ENCODE peak calls at places on chromosomes 7 and 10, in six cellular contexts. M is IMR-90, Y is H1, S is neuronal stem cell, E is H9, I is trophoblast cell. W is an unnamed sample.
A peak's percentile ranks its signal among the peaks of the same experiment; 100 is the strongest.

GRCh38 chr7:92461027-92462003 is 14.0 kb downstream of the GATAD1 start:
- DNase-seq in M (peak; percentile 38), Y (no peak), S (peak; percentile 18), E (peak; percentile 47), I (peak; percentile 27), W (peak; percentile 51)

GRCh38 chr7:47720141-47720906 is 138.4 kb upstream of the TNS3 start:
- DNase-seq in M (peak; percentile 86), Y (no peak), S (no peak), E (no peak), I (peak; percentile 75), W (peak; percentile 29)

GRCh38 chr7:38673795-38674194 is 42.6 kb upstream of the AMPH start:
- DNase-seq in M (peak; percentile 84), Y (no peak), S (no peak), E (no peak), I (peak; percentile 5), W (peak; percentile 64)

GRCh38 chr10:111486346-111486745 is 409.5 kb downstream of the ADRA2A start:
- DNase-seq in M (no peak), Y (no peak), S (no peak), E (no peak), I (no peak), W (no peak)

GRCh38 chr10:63554666-63555065 is 33.5 kb downstream of the REEP3 start:
- DNase-seq in M (peak; percentile 91), Y (no peak), S (no peak), E (no peak), I (no peak), W (peak; percentile 90)

GRCh38 chr7:52925332-52925731 is 110.1 kb upstream of the POM121L12 start:
- DNase-seq in M (no peak), Y (peak; percentile 2), S (no peak), E (peak; percentile 50), I (no peak), W (no peak)

GRCh38 chr10:58818889-58819288 is 306.2 kb downstream of the BICC1 start:
- DNase-seq in M (peak; percentile 79), Y (no peak), S (no peak), E (no peak), I (no peak), W (peak; percentile 74)

GRCh38 chr10:132319853-132320669 is 11.9 kb upstream of the LRRC27 start:
- DNase-seq in M (peak; percentile 92), Y (no peak), S (no peak), E (no peak), I (peak; percentile 53), W (peak; percentile 94)

GRCh38 chr7:17939670-17940301 is 508 bp downstream of the SNX13 start:
- DNase-seq in M (peak; percentile 23), Y (no peak), S (peak; percentile 26), E (peak; percentile 55), I (peak; percentile 15), W (peak; percentile 70)

GRCh38 chr7:73941836-73942551 is 81.0 kb downstream of the TMEM270 start:
- DNase-seq in M (peak; percentile 18), Y (no peak), S (no peak), E (no peak), I (no peak), W (no peak)

GRCh38 chr10:93267521-93267920 is 193.8 kb downstream of the CYP26A1 start:
- DNase-seq in M (no peak), Y (no peak), S (no peak), E (no peak), I (no peak), W (no peak)

GRCh38 chr10:652226-652625 is 37.2 kb downstream of the DIP2C start:
- DNase-seq in M (no peak), Y (no peak), S (no peak), E (peak; percentile 31), I (no peak), W (no peak)

GRCh38 chr7:104841798-104842197 is 172.2 kb upstream of the KMT2E start:
- DNase-seq in M (no peak), Y (no peak), S (no peak), E (no peak), I (no peak), W (no peak)

GRCh38 chr10:103231047-103231551 is 14.6 kb upstream of the RPEL1 start:
- DNase-seq in M (peak; percentile 97), Y (peak; percentile 85), S (peak; percentile 77), E (peak; percentile 75), I (peak; percentile 87), W (peak; percentile 91)

GRCh38 chr10:121096617-121097431 is 245.7 kb downstream of the WDR11 start:
- DNase-seq in M (no peak), Y (no peak), S (no peak), E (no peak), I (peak; percentile 99), W (peak; percentile 96)

GRCh38 chr10:6737080-6737641 is 157.1 kb upstream of the PRKCQ start:
- DNase-seq in M (peak; percentile 62), Y (peak; percentile 29), S (no peak), E (peak; percentile 68), I (no peak), W (no peak)

GRCh38 chr7:17013204-17013603 is 131.4 kb upstream of the AGR3 start:
- DNase-seq in M (peak; percentile 35), Y (no peak), S (no peak), E (no peak), I (no peak), W (no peak)

GRCh38 chr10:507908-508444 is 181.5 kb downstream of the DIP2C start:
- DNase-seq in M (no peak), Y (no peak), S (no peak), E (no peak), I (no peak), W (no peak)

GRCh38 chr7:138000081-138000701 is 1.7 kb downstream of the CREB3L2 start:
- DNase-seq in M (peak; percentile 98), Y (no peak), S (peak; percentile 78), E (peak; percentile 46), I (peak; percentile 82), W (peak; percentile 97)

GRCh38 chr7:151844080-151844827 is 32.7 kb downstream of the PRKAG2 start:
- DNase-seq in M (peak; percentile 77), Y (no peak), S (no peak), E (no peak), I (peak; percentile 31), W (no peak)

GRCh38 chr7:125119559-125120115 is 190.0 kb upstream of the POT1 start:
- DNase-seq in M (no peak), Y (no peak), S (no peak), E (no peak), I (no peak), W (no peak)

GRCh38 chr7:46071076-46071475 is 150.0 kb upstream of the IGFBP3 start:
- DNase-seq in M (no peak), Y (no peak), S (no peak), E (no peak), I (no peak), W (no peak)

GRCh38 chr10:99880071-99880835 is 97.8 kb downstream of the ABCC2 start:
- DNase-seq in M (no peak), Y (no peak), S (no peak), E (no peak), I (no peak), W (peak; percentile 84)

GRCh38 chr7:455110-455928 is 64.3 kb downstream of the PDGFA start:
- DNase-seq in M (no peak), Y (no peak), S (no peak), E (no peak), I (no peak), W (no peak)

GRCh38 chr7:73532224-73532623 is 10.1 kb upstream of the BAZ1B start:
- DNase-seq in M (no peak), Y (no peak), S (no peak), E (no peak), I (no peak), W (no peak)

GRCh38 chr10:522350-522749 is 167.1 kb downstream of the DIP2C start:
- DNase-seq in M (no peak), Y (no peak), S (no peak), E (no peak), I (no peak), W (no peak)

GRCh38 chr10:117991701-117992100 is 55.0 kb downstream of the RAB11FIP2 start:
- DNase-seq in M (no peak), Y (no peak), S (no peak), E (no peak), I (no peak), W (no peak)

GRCh38 chr10:112949875-112950507 is at the start of gene TCF7L2:
- DNase-seq in M (peak; percentile 95), Y (peak; percentile 94), S (peak; percentile 99), E (peak; percentile 99), I (peak; percentile 96), W (peak; percentile 98)
- H2BK120ac ChIP-seq in M (peak within 1 kb of the TSS; percentile 74), Y (peak within 1 kb of the TSS; percentile 76), S (peak within 1 kb of the TSS; percentile 44), E (no peak within 1 kb of the TSS), I (peak within 1 kb of the TSS; percentile 89), W (peak within 1 kb of the TSS; percentile 91)

DNA sequence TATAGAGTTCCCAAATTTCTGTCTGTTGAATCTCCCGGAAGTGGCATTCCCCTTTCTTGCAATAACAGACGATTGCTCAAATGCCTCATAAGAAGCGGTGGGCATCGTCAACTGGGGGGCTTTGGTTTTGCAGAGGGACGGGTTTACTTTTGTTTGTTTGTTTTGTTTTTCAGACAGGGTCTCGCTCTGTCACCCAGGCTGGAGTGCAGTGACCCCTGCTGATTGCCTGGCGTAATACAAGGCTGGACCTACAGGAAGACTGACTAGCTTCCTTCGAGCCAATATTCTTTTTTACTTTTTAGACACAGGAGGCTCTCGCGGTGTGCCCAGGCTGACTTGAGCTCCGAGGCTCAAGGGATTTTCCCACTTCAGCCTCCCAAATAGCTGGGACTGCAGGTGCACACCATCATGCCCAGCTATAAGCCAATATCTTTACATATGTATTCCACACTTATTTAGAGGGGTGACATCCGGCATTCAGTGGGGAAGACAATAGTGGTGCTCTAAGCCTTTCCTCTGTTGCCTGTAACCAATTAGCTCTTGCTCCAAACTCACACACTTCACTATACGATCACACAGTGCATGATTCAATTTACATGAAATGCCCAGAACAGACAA is 58.1 kb downstream of the FHIP2A start:
- DNase-seq in M (peak; percentile 16), Y (no peak), S (peak; percentile 31), E (peak; percentile 75), I (peak; percentile 10), W (peak; percentile 27)
- H2AFZ ChIP-seq in M (peak overlapping the region; percentile 50), Y (no peak overlapping the region), S (peak overlapping the region; percentile 81), E (no peak overlapping the region), I (no peak overlapping the region), W (no peak overlapping the region)

GRCh38 chr10:109405338-109405737 is 518.0 kb downstream of the XPNPEP1 start:
- DNase-seq in M (no peak), Y (no peak), S (no peak), E (no peak), I (no peak), W (no peak)

DNA sequence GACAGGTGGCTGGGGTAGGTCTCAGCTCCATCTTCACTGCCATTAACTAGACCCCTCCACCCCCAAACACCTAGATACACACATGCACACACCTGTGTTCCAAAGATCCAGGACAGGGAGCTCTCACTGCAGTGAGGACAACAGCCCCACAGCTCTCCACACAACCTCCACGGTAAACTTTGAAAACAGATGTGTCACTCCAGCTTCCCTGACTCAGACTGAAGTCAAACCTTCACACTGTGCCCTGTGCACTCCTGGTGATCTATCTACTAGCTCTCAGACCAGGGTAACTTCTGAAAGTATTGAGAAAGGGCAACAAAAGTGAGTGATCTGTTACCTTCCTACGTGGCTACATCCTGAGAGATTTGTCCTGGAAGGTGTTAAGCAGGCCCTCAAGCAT is 519.8 kb downstream of the XPNPEP1 start:
- DNase-seq in M (peak; percentile 9), Y (no peak), S (no peak), E (no peak), I (no peak), W (no peak)
- H2AK5ac ChIP-seq in M (no peak overlapping the region), Y (no peak overlapping the region), S (no peak overlapping the region), E (no peak overlapping the region), I (no peak overlapping the region), W (no peak overlapping the region)

DNA sequence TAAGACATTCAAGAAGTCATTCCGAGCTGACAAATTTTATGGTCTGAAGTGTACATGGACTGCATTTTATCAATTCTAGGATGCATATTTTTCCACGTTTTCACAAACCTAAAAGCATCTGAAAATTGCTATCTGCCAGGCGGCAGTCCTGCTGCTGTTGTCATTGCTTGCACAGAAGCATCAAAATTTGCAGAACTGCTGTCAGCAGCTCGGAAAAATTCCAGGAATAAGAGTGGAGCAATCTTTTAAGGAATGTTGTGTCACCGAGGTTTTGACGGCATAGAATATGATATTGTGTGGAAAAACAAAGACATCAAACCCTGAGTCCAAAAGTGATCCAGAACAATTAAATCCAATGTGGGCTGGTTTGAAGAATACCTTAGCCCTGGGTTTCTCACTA is 61.4 kb downstream of the CHCHD3 start:
- DNase-seq in M (no peak), Y (no peak), S (no peak), E (no peak), I (peak; percentile 61), W (no peak)
- H2BK120ac ChIP-seq in M (no peak overlapping the region), Y (no peak overlapping the region), S (no peak overlapping the region), E (no peak overlapping the region), I (no peak overlapping the region), W (no peak overlapping the region)

W was measured in mesenchymal stem cell.